ENCODE peak calls at places on chromosomes 1 and 21, in six cellular contexts. H is mesenchymal stem cell, L is H9, R is neuronal stem cell, V is IMR-90, P is H1. J is an unnamed sample.

GRCh38 chr1:117615474-117615873 is 9.6 kb downstream of the TENT5C start:
- DNase-seq in H (no peak), L (no peak), R (no peak), V (no peak), P (no peak), J (no peak)

GRCh38 chr1:43171312-43171875 is 696 bp downstream of the EBNA1BP2 start:
- DNase-seq in H (no peak), L (no peak), R (no peak), V (peak; percentile 1), P (no peak), J (no peak)

GRCh38 chr21:14120091-14120734 is 90.5 kb downstream of the LIPI start:
- DNase-seq in H (peak; percentile 10), L (peak; percentile 59), R (peak; percentile 11), V (peak; percentile 8), P (peak; percentile 84), J (peak; percentile 19)

GRCh38 chr1:205497351-205497750 is 7.1 kb upstream of the CDK18 start:
- DNase-seq in H (no peak), L (no peak), R (no peak), V (no peak), P (no peak), J (no peak)

GRCh38 chr1:20279507-20279906 is 11.2 kb upstream of the VWA5B1 start:
- DNase-seq in H (peak; percentile 35), L (no peak), R (no peak), V (peak; percentile 60), P (no peak), J (no peak)

GRCh38 chr1:116769050-116769449 is 14.8 kb downstream of the CD2 start:
- DNase-seq in H (no peak), L (no peak), R (no peak), V (no peak), P (no peak), J (no peak)

GRCh38 chr1:32939655-32940371 is 24.8 kb downstream of the RNF19B start:
- DNase-seq in H (peak; percentile 77), L (no peak), R (no peak), V (peak; percentile 96), P (no peak), J (no peak)

GRCh38 chr1:30748098-30748698 is 9.4 kb downstream of the LAPTM5 start:
- DNase-seq in H (no peak), L (no peak), R (no peak), V (no peak), P (no peak), J (no peak)

GRCh38 chr21:42103843-42104242 is 32.7 kb downstream of the UMODL1 start:
- DNase-seq in H (no peak), L (no peak), R (no peak), V (no peak), P (no peak), J (no peak)

GRCh38 chr1:238329671-238330070 is 438.9 kb upstream of the ZP4 start:
- DNase-seq in H (no peak), L (no peak), R (no peak), V (no peak), P (no peak), J (no peak)

GRCh38 chr1:46183119-46183842 is 7.0 kb upstream of the P3R3URF start:
- DNase-seq in H (peak; percentile 91), L (peak; percentile 49), R (no peak), V (peak; percentile 95), P (no peak), J (peak; percentile 69)

GRCh38 chr1:186829679-186830587 is 1.2 kb downstream of the PLA2G4A start:
- DNase-seq in H (no peak), L (no peak), R (no peak), V (no peak), P (no peak), J (peak; percentile 9)

GRCh38 chr1:93732514-93732913 is 50.9 kb upstream of the BCAR3 start:
- DNase-seq in H (no peak), L (no peak), R (no peak), V (no peak), P (no peak), J (no peak)

GRCh38 chr1:115351143-115351542 is 13.1 kb upstream of the NGF start:
- DNase-seq in H (no peak), L (no peak), R (no peak), V (no peak), P (no peak), J (no peak)

GRCh38 chr1:20058531-20058930 is 11.5 kb upstream of the PLA2G5 start:
- DNase-seq in H (peak; percentile 14), L (no peak), R (no peak), V (peak; percentile 82), P (peak; percentile 2), J (no peak)

GRCh38 chr1:93000751-93001175 is 39.5 kb upstream of the DIPK1A start:
- DNase-seq in H (no peak), L (no peak), R (no peak), V (no peak), P (no peak), J (peak; percentile 92)

GRCh38 chr1:56200446-56200845 is 378.9 kb downstream of the PLPP3 start:
- DNase-seq in H (peak; percentile 45), L (no peak), R (no peak), V (peak; percentile 46), P (no peak), J (peak; percentile 75)

GRCh38 chr21:42566524-42567180 is 53.0 kb downstream of the SLC37A1 start:
- DNase-seq in H (no peak), L (no peak), R (no peak), V (no peak), P (no peak), J (no peak)

GRCh38 chr1:204417231-204417997 is 5.8 kb upstream of the PPP1R15B start:
- DNase-seq in H (peak; percentile 99), L (no peak), R (no peak), V (peak; percentile 97), P (peak; percentile 47), J (peak; percentile 95)

GRCh38 chr21:44450999-44451398 is 4.3 kb upstream of the LRRC3 start:
- DNase-seq in H (no peak), L (peak; percentile 24), R (no peak), V (no peak), P (no peak), J (no peak)

DNA sequence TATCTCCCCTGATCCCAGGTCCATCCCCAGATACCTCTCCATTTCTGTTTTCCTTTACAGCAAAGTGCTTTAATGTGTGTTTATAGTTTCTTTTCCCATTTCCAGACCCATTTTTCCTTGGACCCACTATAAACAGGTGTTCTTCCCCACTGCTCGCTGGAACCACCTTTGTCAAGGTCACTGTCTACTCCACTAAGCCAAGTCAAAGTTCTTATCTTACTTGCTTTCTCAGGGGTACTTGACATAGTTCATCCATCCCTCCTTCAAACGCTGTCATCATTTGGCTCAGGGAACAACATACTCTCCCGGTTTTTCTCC is 8.3 kb downstream of the SLAMF1 start:
- DNase-seq in H (no peak), L (no peak), R (no peak), V (no peak), P (no peak), J (no peak)
- H4K8ac ChIP-seq in H (no peak overlapping the region), L (no peak overlapping the region), R (no peak overlapping the region), V (no peak overlapping the region), P (no peak overlapping the region), J (no peak overlapping the region)

GRCh38 chr1:235022341-235023196 is 106.1 kb downstream of the TOMM20 start:
- DNase-seq in H (peak; percentile 64), L (no peak), R (no peak), V (peak; percentile 22), P (no peak), J (no peak)
- H2BK120ac ChIP-seq in H (no peak overlapping the region), L (no peak overlapping the region), R (no peak overlapping the region), V (peak overlapping the region; percentile 0), P (no peak overlapping the region), J (no peak overlapping the region)

GRCh38 chr1:154448271-154448905 is 43.2 kb downstream of the IL6R start:
- DNase-seq in H (no peak), L (no peak), R (no peak), V (no peak), P (no peak), J (no peak)
- H4K91ac ChIP-seq in H (no peak overlapping the region), L (no peak overlapping the region), R (no peak overlapping the region), V (peak overlapping the region; percentile 32), P (no peak overlapping the region), J (no peak overlapping the region)

GRCh38 chr1:234969630-234970370 is 158.8 kb downstream of the TOMM20 start:
- DNase-seq in H (peak; percentile 94), L (peak; percentile 80), R (no peak), V (peak; percentile 92), P (peak; percentile 82), J (peak; percentile 63)
- H4K8ac ChIP-seq in H (peak overlapping the region; percentile 20), L (no peak overlapping the region), R (no peak overlapping the region), V (peak overlapping the region; percentile 86), P (peak overlapping the region; percentile 83), J (peak overlapping the region; percentile 55)

GRCh38 chr21:34100337-34100736 is 27.0 kb downstream of the MRPS6 start:
- DNase-seq in H (no peak), L (no peak), R (no peak), V (no peak), P (no peak), J (no peak)

GRCh38 chr21:34094949-34095348 is 21.6 kb downstream of the MRPS6 start:
- DNase-seq in H (no peak), L (no peak), R (no peak), V (no peak), P (no peak), J (no peak)

GRCh38 chr21:34105947-34106541 is 32.7 kb downstream of the MRPS6 start:
- DNase-seq in H (no peak), L (no peak), R (no peak), V (no peak), P (no peak), J (peak; percentile 20)

DNA sequence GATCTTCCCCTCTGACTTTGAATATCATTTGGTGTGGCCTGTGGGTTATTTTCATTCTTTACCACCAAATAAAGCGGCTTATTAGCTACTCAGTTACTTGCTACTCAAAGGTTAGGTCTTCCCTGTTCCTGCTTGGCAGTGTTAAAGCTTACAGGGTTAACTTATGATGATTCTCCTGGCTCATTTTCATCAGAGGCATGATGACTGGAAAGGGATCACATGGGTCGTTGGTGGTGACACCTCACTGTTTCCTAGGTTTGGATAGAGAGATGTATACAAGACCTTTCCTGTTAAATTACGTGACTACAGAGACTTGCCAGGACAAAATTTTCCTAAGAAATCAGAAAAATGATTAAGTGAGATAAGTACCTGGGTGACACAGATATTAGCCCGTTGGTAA is 27.4 kb downstream of the MRPS6 start:
- DNase-seq in H (peak; percentile 33), L (no peak), R (no peak), V (peak; percentile 41), P (no peak), J (no peak)
- H2BK120ac ChIP-seq in H (no peak overlapping the region), L (no peak overlapping the region), R (no peak overlapping the region), V (no peak overlapping the region), P (no peak overlapping the region), J (no peak overlapping the region)